ENCODE peak calls at places on chromosomes 2 and 18, in six cellular contexts. One of them, this sample, is unnamed.
A peak's percentile ranks its signal among the peaks of the same experiment; 100 is the strongest.

GRCh38 chr2:227716501-227716900 is 1.3 kb downstream of the SLC19A3 start:
- DNase-seq in mammary epithelial cell: no peak
- DNase-seq in A549: no peak
- DNase-seq in breast epithelium: no peak
- DNase-seq in upper lobe of right lung: no peak
- DNase-seq in fibroblast of lung: no peak
- DNase-seq in this sample: no peak

GRCh38 chr2:140256080-140256479 is 1475.9 kb upstream of the NXPH2 start:
- DNase-seq in upper lobe of right lung: no peak
- DNase-seq in fibroblast of lung: peak; percentile 2
- DNase-seq in A549: no peak
- DNase-seq in breast epithelium: no peak
- DNase-seq in mammary epithelial cell: no peak
- DNase-seq in this sample: no peak

GRCh38 chr18:40437517-40437916 is 1517.5 kb upstream of the PIK3C3 start:
- DNase-seq in upper lobe of right lung: no peak
- DNase-seq in mammary epithelial cell: no peak
- DNase-seq in fibroblast of lung: peak; percentile 9
- DNase-seq in breast epithelium: no peak
- DNase-seq in A549: no peak
- DNase-seq in this sample: no peak

GRCh38 chr18:9017900-9018217 is 84.6 kb upstream of the NDUFV2 start:
- DNase-seq in upper lobe of right lung: no peak
- DNase-seq in fibroblast of lung: peak; percentile 79
- DNase-seq in mammary epithelial cell: peak; percentile 58
- DNase-seq in breast epithelium: no peak
- DNase-seq in A549: no peak
- DNase-seq in this sample: peak; percentile 55

GRCh38 chr18:10875836-10876235 is 273.5 kb downstream of the PIEZO2 start:
- DNase-seq in A549: no peak
- DNase-seq in upper lobe of right lung: no peak
- DNase-seq in mammary epithelial cell: no peak
- DNase-seq in fibroblast of lung: no peak
- DNase-seq in breast epithelium: no peak
- DNase-seq in this sample: no peak

GRCh38 chr2:117996525-117996924 is 17.3 kb downstream of the CCDC93 start:
- DNase-seq in mammary epithelial cell: no peak
- DNase-seq in A549: no peak
- DNase-seq in fibroblast of lung: no peak
- DNase-seq in breast epithelium: no peak
- DNase-seq in upper lobe of right lung: no peak
- DNase-seq in this sample: no peak

GRCh38 chr2:3319745-3320566 is 57.7 kb downstream of the EIPR1 start:
- DNase-seq in A549: no peak
- DNase-seq in breast epithelium: no peak
- DNase-seq in upper lobe of right lung: no peak
- DNase-seq in mammary epithelial cell: no peak
- DNase-seq in fibroblast of lung: no peak
- DNase-seq in this sample: no peak

GRCh38 chr2:128638741-128639477 is 320.2 kb upstream of the HS6ST1 start:
- DNase-seq in A549: no peak
- DNase-seq in fibroblast of lung: peak; percentile 85
- DNase-seq in breast epithelium: peak; percentile 6
- DNase-seq in upper lobe of right lung: no peak
- DNase-seq in mammary epithelial cell: no peak
- DNase-seq in this sample: no peak

GRCh38 chr2:32502941-32503340 is 124.9 kb upstream of the TTC27 start:
- DNase-seq in fibroblast of lung: no peak
- DNase-seq in breast epithelium: no peak
- DNase-seq in upper lobe of right lung: no peak
- DNase-seq in A549: no peak
- DNase-seq in mammary epithelial cell: no peak
- DNase-seq in this sample: no peak

GRCh38 chr2:197949224-197949623 is 144.8 kb downstream of the PLCL1 start:
- DNase-seq in A549: no peak
- DNase-seq in breast epithelium: no peak
- DNase-seq in mammary epithelial cell: no peak
- DNase-seq in fibroblast of lung: no peak
- DNase-seq in upper lobe of right lung: no peak
- DNase-seq in this sample: no peak

GRCh38 chr18:55838841-55839240 is 250.8 kb upstream of the TCF4 start:
- DNase-seq in breast epithelium: no peak
- DNase-seq in upper lobe of right lung: no peak
- DNase-seq in mammary epithelial cell: peak; percentile 12
- DNase-seq in fibroblast of lung: peak; percentile 71
- DNase-seq in A549: no peak
- DNase-seq in this sample: no peak

GRCh38 chr2:150376627-150377335 is 110.7 kb downstream of the RND3 start:
- DNase-seq in breast epithelium: no peak
- DNase-seq in mammary epithelial cell: no peak
- DNase-seq in fibroblast of lung: peak; percentile 63
- DNase-seq in upper lobe of right lung: no peak
- DNase-seq in A549: peak; percentile 26
- DNase-seq in this sample: no peak

GRCh38 chr2:30257266-30258214 is 26.2 kb downstream of the LBH start:
- DNase-seq in breast epithelium: no peak
- DNase-seq in upper lobe of right lung: no peak
- DNase-seq in mammary epithelial cell: no peak
- DNase-seq in fibroblast of lung: no peak
- DNase-seq in A549: no peak
- DNase-seq in this sample: no peak

GRCh38 chr2:230910546-230911135 is 14.4 kb downstream of the GPR55 start:
- DNase-seq in fibroblast of lung: no peak
- DNase-seq in upper lobe of right lung: peak; percentile 33
- DNase-seq in mammary epithelial cell: no peak
- DNase-seq in breast epithelium: peak; percentile 25
- DNase-seq in A549: no peak
- DNase-seq in this sample: no peak

GRCh38 chr2:31296641-31297287 is 62.8 kb downstream of the EHD3 start:
- DNase-seq in mammary epithelial cell: no peak
- DNase-seq in A549: no peak
- DNase-seq in upper lobe of right lung: no peak
- DNase-seq in breast epithelium: no peak
- DNase-seq in fibroblast of lung: peak; percentile 33
- DNase-seq in this sample: no peak

GRCh38 chr2:208179028-208179609 is 10.7 kb downstream of the C2orf80 start:
- DNase-seq in breast epithelium: no peak
- DNase-seq in fibroblast of lung: peak; percentile 13
- DNase-seq in A549: peak; percentile 21
- DNase-seq in upper lobe of right lung: peak; percentile 66
- DNase-seq in mammary epithelial cell: no peak
- DNase-seq in this sample: no peak

GRCh38 chr2:96143848-96144480 is 1.3 kb downstream of the DUSP2 start:
- DNase-seq in A549: peak; percentile 19
- DNase-seq in mammary epithelial cell: no peak
- DNase-seq in fibroblast of lung: no peak
- DNase-seq in upper lobe of right lung: peak; percentile 61
- DNase-seq in breast epithelium: no peak
- DNase-seq in this sample: peak; percentile 43

GRCh38 chr2:197399887-197400540 is 34.8 kb downstream of the SF3B1 start:
- DNase-seq in A549: no peak
- DNase-seq in breast epithelium: no peak
- DNase-seq in upper lobe of right lung: no peak
- DNase-seq in mammary epithelial cell: no peak
- DNase-seq in fibroblast of lung: peak; percentile 47
- DNase-seq in this sample: no peak

GRCh38 chr2:121090088-121090715 is 194.8 kb downstream of the TFCP2L1 start:
- DNase-seq in mammary epithelial cell: no peak
- DNase-seq in breast epithelium: no peak
- DNase-seq in fibroblast of lung: no peak
- DNase-seq in A549: no peak
- DNase-seq in upper lobe of right lung: no peak
- DNase-seq in this sample: no peak

GRCh38 chr18:36066001-36066400 is 1.4 kb downstream of the RPRD1A start:
- DNase-seq in A549: no peak
- DNase-seq in breast epithelium: no peak
- DNase-seq in fibroblast of lung: peak; percentile 49
- DNase-seq in mammary epithelial cell: no peak
- DNase-seq in upper lobe of right lung: no peak
- DNase-seq in this sample: no peak

GRCh38 chr2:146716591-146716990 is 1128.2 kb upstream of the ACVR2A start:
- DNase-seq in breast epithelium: no peak
- DNase-seq in mammary epithelial cell: no peak
- DNase-seq in fibroblast of lung: no peak
- DNase-seq in upper lobe of right lung: no peak
- DNase-seq in A549: no peak
- DNase-seq in this sample: no peak

GRCh38 chr2:240350696-240351087 is 84.8 kb upstream of the GPC1 start:
- DNase-seq in upper lobe of right lung: no peak
- DNase-seq in mammary epithelial cell: no peak
- DNase-seq in breast epithelium: no peak
- DNase-seq in fibroblast of lung: no peak
- DNase-seq in A549: no peak
- DNase-seq in this sample: no peak

GRCh38 chr2:204625135-204625534 is 79.9 kb downstream of the PARD3B start:
- DNase-seq in A549: peak; percentile 45
- DNase-seq in breast epithelium: no peak
- DNase-seq in upper lobe of right lung: no peak
- DNase-seq in mammary epithelial cell: peak; percentile 16
- DNase-seq in fibroblast of lung: peak; percentile 13
- DNase-seq in this sample: no peak

GRCh38 chr2:1518501-1518821 is 105.2 kb downstream of the TPO start:
- DNase-seq in breast epithelium: no peak
- DNase-seq in fibroblast of lung: no peak
- DNase-seq in upper lobe of right lung: no peak
- DNase-seq in A549: no peak
- DNase-seq in mammary epithelial cell: no peak
- DNase-seq in this sample: no peak

GRCh38 chr2:180110469-180110868 is 103.4 kb upstream of the CWC22 start:
- DNase-seq in fibroblast of lung: no peak
- DNase-seq in A549: no peak
- DNase-seq in breast epithelium: no peak
- DNase-seq in mammary epithelial cell: no peak
- DNase-seq in upper lobe of right lung: no peak
- DNase-seq in this sample: no peak

GRCh38 chr2:128279786-128280701 is 38.6 kb downstream of the HS6ST1 start:
- DNase-seq in A549: no peak
- DNase-seq in fibroblast of lung: no peak
- DNase-seq in upper lobe of right lung: peak; percentile 65
- DNase-seq in breast epithelium: peak; percentile 47
- DNase-seq in mammary epithelial cell: no peak
- DNase-seq in this sample: no peak

GRCh38 chr2:44582363-44583008 is 220.7 kb downstream of the CAMKMT start:
- DNase-seq in mammary epithelial cell: peak; percentile 75
- DNase-seq in A549: no peak
- DNase-seq in fibroblast of lung: peak; percentile 50
- DNase-seq in breast epithelium: no peak
- DNase-seq in upper lobe of right lung: no peak
- DNase-seq in this sample: peak; percentile 26

GRCh38 chr2:70463997-70464396 is 89.6 kb downstream of the TGFA start:
- DNase-seq in mammary epithelial cell: no peak
- DNase-seq in fibroblast of lung: no peak
- DNase-seq in upper lobe of right lung: no peak
- DNase-seq in A549: no peak
- DNase-seq in breast epithelium: no peak
- DNase-seq in this sample: no peak

GRCh38 chr2:27711804-27712203 is 48.1 kb downstream of the SLC4A1AP start:
- DNase-seq in upper lobe of right lung: no peak
- DNase-seq in fibroblast of lung: no peak
- DNase-seq in breast epithelium: no peak
- DNase-seq in mammary epithelial cell: no peak
- DNase-seq in A549: no peak
- DNase-seq in this sample: no peak

GRCh38 chr2:181762000-181762399 is 81.7 kb upstream of the NEUROD1 start:
- DNase-seq in breast epithelium: no peak
- DNase-seq in mammary epithelial cell: no peak
- DNase-seq in fibroblast of lung: no peak
- DNase-seq in upper lobe of right lung: no peak
- DNase-seq in A549: no peak
- DNase-seq in this sample: no peak

DNA sequence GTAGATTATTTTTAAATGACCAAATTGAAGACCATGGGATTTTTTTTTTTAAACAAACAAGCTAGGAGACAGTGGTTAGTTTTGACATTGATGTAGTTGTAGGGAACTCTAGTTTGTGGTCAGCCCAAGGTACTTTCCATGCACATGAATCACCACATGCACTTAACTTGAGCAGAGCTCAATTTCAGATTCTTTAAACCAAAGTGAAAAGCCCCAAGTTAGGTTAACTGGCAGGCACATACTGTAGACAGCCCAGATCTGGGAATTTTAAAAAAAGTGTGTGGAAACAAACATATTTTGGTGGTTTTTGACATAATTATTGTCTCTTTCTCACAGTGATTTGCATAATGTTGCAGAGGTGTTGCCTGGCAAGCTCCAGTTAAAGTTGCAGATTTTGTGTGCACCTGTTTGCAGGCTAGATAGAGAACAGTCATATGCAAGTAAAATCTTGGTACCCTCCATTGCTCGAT is 88.4 kb downstream of the BCL2L11 start:
- DNase-seq in upper lobe of right lung: no peak
- DNase-seq in fibroblast of lung: peak; percentile 95
- DNase-seq in breast epithelium: no peak
- DNase-seq in mammary epithelial cell: peak; percentile 84
- DNase-seq in A549: no peak
- DNase-seq in this sample: no peak
- H3K27ac ChIP-seq in upper lobe of right lung: no peak overlapping the region
- H3K27ac ChIP-seq in fibroblast of lung: no peak overlapping the region
- H3K27ac ChIP-seq in breast epithelium: no peak overlapping the region
- H3K27ac ChIP-seq in mammary epithelial cell: no peak overlapping the region
- H3K27ac ChIP-seq in A549: no peak overlapping the region
- H3K27ac ChIP-seq in this sample: no peak overlapping the region

GRCh38 chr18:51107594-51108305 is 77.7 kb downstream of the SMAD4 start:
- DNase-seq in breast epithelium: no peak
- DNase-seq in fibroblast of lung: no peak
- DNase-seq in upper lobe of right lung: no peak
- DNase-seq in mammary epithelial cell: no peak
- DNase-seq in A549: peak; percentile 25
- DNase-seq in this sample: no peak
- H3K27ac ChIP-seq in breast epithelium: no peak overlapping the region
- H3K27ac ChIP-seq in fibroblast of lung: no peak overlapping the region
- H3K27ac ChIP-seq in upper lobe of right lung: no peak overlapping the region
- H3K27ac ChIP-seq in mammary epithelial cell: no peak overlapping the region
- H3K27ac ChIP-seq in A549: no peak overlapping the region
- H3K27ac ChIP-seq in this sample: no peak overlapping the region

DNA sequence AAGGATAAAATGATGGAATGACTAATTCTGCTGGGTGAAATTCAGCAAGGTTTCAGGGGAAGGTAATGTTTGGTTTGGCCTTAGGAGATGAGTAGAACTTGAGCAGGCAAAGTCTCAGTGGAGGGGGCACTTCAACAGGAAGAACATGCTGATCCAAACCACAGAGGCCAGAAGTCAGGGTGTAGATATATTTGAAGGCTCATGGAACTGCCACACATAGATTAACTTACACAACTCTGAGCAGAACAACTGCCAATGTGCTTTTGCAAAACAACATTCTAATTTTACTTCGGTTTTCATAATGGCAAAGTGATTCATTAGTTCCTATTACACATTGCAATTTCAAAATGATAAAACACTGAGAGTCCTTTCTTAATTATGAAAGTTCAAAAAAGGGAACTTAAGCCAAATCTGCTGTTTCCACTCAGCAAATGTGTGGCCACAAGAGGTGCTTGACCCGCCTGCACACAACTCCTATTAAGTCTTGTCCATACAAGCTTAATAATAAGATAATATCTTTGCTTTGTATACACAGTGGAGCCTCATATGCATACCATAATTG is 284.8 kb downstream of the MREG start:
- DNase-seq in mammary epithelial cell: peak; percentile 99
- DNase-seq in upper lobe of right lung: no peak
- DNase-seq in A549: no peak
- DNase-seq in fibroblast of lung: peak; percentile 100
- DNase-seq in breast epithelium: no peak
- DNase-seq in this sample: peak; percentile 28
- H3K27ac ChIP-seq in mammary epithelial cell: peak overlapping the region; percentile 76
- H3K27ac ChIP-seq in upper lobe of right lung: peak overlapping the region; percentile 14
- H3K27ac ChIP-seq in A549: no peak overlapping the region
- H3K27ac ChIP-seq in fibroblast of lung: no peak overlapping the region
- H3K27ac ChIP-seq in breast epithelium: no peak overlapping the region
- H3K27ac ChIP-seq in this sample: no peak overlapping the region

GRCh38 chr2:111618577-111618930 is 265.4 kb downstream of the ANAPC1 start:
- DNase-seq in fibroblast of lung: peak; percentile 13
- DNase-seq in upper lobe of right lung: peak; percentile 68
- DNase-seq in A549: no peak
- DNase-seq in mammary epithelial cell: no peak
- DNase-seq in breast epithelium: no peak
- DNase-seq in this sample: no peak
- H3K27ac ChIP-seq in fibroblast of lung: no peak overlapping the region
- H3K27ac ChIP-seq in upper lobe of right lung: no peak overlapping the region
- H3K27ac ChIP-seq in A549: peak overlapping the region; percentile 19
- H3K27ac ChIP-seq in mammary epithelial cell: no peak overlapping the region
- H3K27ac ChIP-seq in breast epithelium: no peak overlapping the region
- H3K27ac ChIP-seq in this sample: peak overlapping the region; percentile 71

This sample was measured in RWPE1.